ENCODE peak calls at places on chromosomes 5 and 9, in nine cellular contexts. N is A549, G is sigmoid colon, P is stomach, D is tibial nerve, Q is H1, T is transverse colon, O is SK-N-SH, K is HepG2. C is an unnamed sample.

GRCh38 chr5:1909346-1909985 is 26.7 kb upstream of the IRX4 start:
- DNase-seq in N (no peak), G (peak), P (no peak), D (no peak), Q (no peak), T (peak), O (no peak), K (no peak), C (no peak)

GRCh38 chr5:55223219-55223987 is 3.7 kb downstream of the MCIDAS start:
- DNase-seq in N (no peak), G (no peak), P (no peak), D (no peak), Q (peak), T (no peak), O (peak), K (no peak), C (no peak)

GRCh38 chr5:95080456-95080855 is 204.4 kb downstream of the MCTP1 start:
- DNase-seq in N (no peak), G (no peak), P (no peak), D (no peak), Q (no peak), T (no peak), O (no peak), K (no peak), C (no peak)

GRCh38 chr5:65482280-65482726 is 583 bp upstream of the ADAMTS6 start:
- DNase-seq in N (no peak), G (no peak), P (no peak), D (no peak), Q (no peak), T (no peak), O (peak), K (no peak), C (no peak)

GRCh38 chr9:138115506-138115905 is 237.9 kb downstream of the CACNA1B start:
- DNase-seq in N (no peak), G (no peak), P (peak), D (no peak), Q (no peak), T (no peak), O (peak), K (no peak), C (no peak)

GRCh38 chr5:57276353-57276752 is 102.5 kb downstream of the GPBP1 start:
- DNase-seq in N (no peak), G (no peak), P (no peak), D (no peak), Q (no peak), T (no peak), O (no peak), K (no peak), C (no peak)

GRCh38 chr9:91837982-91838731 is 111.9 kb downstream of the ROR2 start:
- DNase-seq in N (peak), G (peak), P (peak), D (no peak), Q (no peak), T (peak), O (no peak), K (no peak), C (peak)

GRCh38 chr9:38690574-38690973 is 29.4 kb downstream of the FAM240B start:
- DNase-seq in N (no peak), G (no peak), P (no peak), D (no peak), Q (no peak), T (no peak), O (no peak), K (no peak), C (no peak)

GRCh38 chr5:169146158-169146557 is 154.8 kb downstream of the SLIT3 start:
- DNase-seq in N (no peak), G (no peak), P (no peak), D (no peak), Q (no peak), T (no peak), O (no peak), K (no peak), C (no peak)

GRCh38 chr9:121604242-121604641 is 47.2 kb upstream of the DAB2IP start:
- DNase-seq in N (no peak), G (peak), P (peak), D (no peak), Q (no peak), T (no peak), O (peak), K (peak), C (no peak)

GRCh38 chr9:117178596-117179111 is 236.2 kb downstream of the ASTN2 start:
- DNase-seq in N (no peak), G (no peak), P (no peak), D (no peak), Q (no peak), T (no peak), O (peak), K (no peak), C (no peak)

GRCh38 chr9:91001146-91001611 is 199.6 kb downstream of the SYK start:
- DNase-seq in N (peak), G (no peak), P (peak), D (no peak), Q (no peak), T (no peak), O (peak), K (no peak), C (no peak)

GRCh38 chr5:12095808-12096281 is 191.6 kb upstream of the CTNND2 start:
- DNase-seq in N (no peak), G (no peak), P (no peak), D (no peak), Q (no peak), T (no peak), O (no peak), K (no peak), C (no peak)

GRCh38 chr5:43711496-43711895 is 108.5 kb downstream of the NNT start:
- DNase-seq in N (no peak), G (no peak), P (no peak), D (no peak), Q (no peak), T (no peak), O (no peak), K (peak), C (no peak)

GRCh38 chr9:106864533-106865143 is 1.7 kb downstream of the ZNF462 start:
- DNase-seq in N (peak), G (peak), P (no peak), D (peak), Q (no peak), T (no peak), O (peak), K (no peak), C (no peak)

GRCh38 chr5:113806823-113807222 is 293.3 kb downstream of the YTHDC2 start:
- DNase-seq in N (no peak), G (no peak), P (no peak), D (peak), Q (no peak), T (no peak), O (no peak), K (no peak), C (peak)

GRCh38 chr5:154972476-154973080 is 31.7 kb downstream of the MRPL22 start:
- DNase-seq in N (peak), G (no peak), P (no peak), D (peak), Q (peak), T (no peak), O (peak), K (peak), C (peak)

GRCh38 chr5:160036884-160037283 is 27.9 kb downstream of the TTC1 start:
- DNase-seq in N (no peak), G (no peak), P (no peak), D (no peak), Q (no peak), T (no peak), O (no peak), K (no peak), C (no peak)

GRCh38 chr9:23571414-23572104 is 254.5 kb downstream of the ELAVL2 start:
- DNase-seq in N (no peak), G (no peak), P (no peak), D (no peak), Q (no peak), T (no peak), O (no peak), K (no peak), C (no peak)

GRCh38 chr5:107670028-107670926 is 460 bp downstream of the EFNA5 start:
- DNase-seq in N (peak), G (peak), P (peak), D (no peak), Q (peak), T (peak), O (peak), K (no peak), C (peak)

GRCh38 chr5:892390-893136 is at the start of the genes BRD9 and TRIP13:
- DNase-seq in N (peak), G (peak), P (peak), D (peak), Q (peak), T (peak), O (peak), K (peak), C (peak)

GRCh38 chr5:889075-889710 is 3.4 kb downstream of the BRD9 start:
- DNase-seq in N (no peak), G (peak), P (no peak), D (no peak), Q (no peak), T (no peak), O (no peak), K (no peak), C (no peak)

GRCh38 chr5:893137-893506 is 438 bp downstream of the TRIP13 start:
- DNase-seq in N (no peak), G (peak), P (no peak), D (no peak), Q (no peak), T (no peak), O (peak), K (no peak), C (no peak)

GRCh38 chr5:891837-892389 is 688 bp downstream of the BRD9 start:
- DNase-seq in N (peak), G (no peak), P (no peak), D (no peak), Q (no peak), T (peak), O (no peak), K (no peak), C (no peak)

GRCh38 chr5:891117-891836 is 1.3 kb downstream of the BRD9 start:
- DNase-seq in N (peak), G (peak), P (no peak), D (no peak), Q (no peak), T (peak), O (peak), K (peak), C (no peak)
- TF ChIP-seq EP300 in N (no peak), G (no peak), P (no peak), D (no peak), Q (no peak), T (no peak), O (no peak), K (no peak), C (no peak)

GRCh38 chr9:70362952-70363351 is 51.5 kb downstream of the KLF9 start:
- DNase-seq in N (no peak), G (no peak), P (no peak), D (no peak), Q (no peak), T (no peak), O (no peak), K (no peak), C (no peak)

GRCh38 chr9:70363760-70364159 is 50.7 kb downstream of the KLF9 start:
- DNase-seq in N (no peak), G (no peak), P (no peak), D (no peak), Q (no peak), T (no peak), O (no peak), K (no peak), C (no peak)

DNA sequence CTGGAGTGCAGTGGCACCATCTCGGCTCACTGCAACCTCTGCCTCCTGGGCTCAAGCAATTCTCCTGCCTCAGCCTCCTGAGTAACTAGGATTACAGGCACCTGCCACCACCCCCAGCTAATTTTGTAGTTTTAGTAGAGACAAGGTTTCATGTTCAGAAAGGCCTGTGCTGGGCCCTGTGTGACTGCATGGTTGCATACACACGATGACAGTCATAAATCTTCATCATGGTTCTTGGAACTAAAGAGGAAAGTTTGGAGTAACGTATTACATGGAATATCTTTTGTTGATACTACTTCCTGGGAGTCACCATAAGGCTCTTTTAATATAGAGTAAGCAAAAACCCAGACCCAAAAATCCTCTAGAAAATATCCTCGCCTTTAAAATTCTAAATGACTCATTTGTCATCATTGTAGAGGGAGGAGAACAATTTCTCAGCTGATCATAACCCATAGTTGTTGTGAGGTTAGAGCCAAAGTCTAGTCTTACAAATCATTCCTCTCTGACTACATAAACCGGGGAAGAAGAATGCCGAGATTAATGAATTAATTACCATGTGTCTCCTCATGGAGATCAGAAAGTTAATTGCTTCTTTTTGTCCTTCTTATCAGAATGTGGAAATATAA is 47.0 kb downstream of the KLF9 start:
- DNase-seq in N (no peak), G (no peak), P (no peak), D (no peak), Q (no peak), T (no peak), O (no peak), K (no peak), C (no peak)
- TF ChIP-seq EP300 in N (no peak), G (no peak), P (no peak), D (no peak), Q (no peak), T (no peak), O (no peak), K (no peak), C (no peak)

GRCh38 chr5:122392844-122393243 is 80.8 kb downstream of the SNCAIP start:
- DNase-seq in N (no peak), G (no peak), P (no peak), D (no peak), Q (no peak), T (no peak), O (no peak), K (no peak), C (no peak)
- TF ChIP-seq EP300 in N (no peak), G (no peak), P (no peak), D (no peak), Q (no peak), T (no peak), O (no peak), K (no peak), C (no peak)

DNA sequence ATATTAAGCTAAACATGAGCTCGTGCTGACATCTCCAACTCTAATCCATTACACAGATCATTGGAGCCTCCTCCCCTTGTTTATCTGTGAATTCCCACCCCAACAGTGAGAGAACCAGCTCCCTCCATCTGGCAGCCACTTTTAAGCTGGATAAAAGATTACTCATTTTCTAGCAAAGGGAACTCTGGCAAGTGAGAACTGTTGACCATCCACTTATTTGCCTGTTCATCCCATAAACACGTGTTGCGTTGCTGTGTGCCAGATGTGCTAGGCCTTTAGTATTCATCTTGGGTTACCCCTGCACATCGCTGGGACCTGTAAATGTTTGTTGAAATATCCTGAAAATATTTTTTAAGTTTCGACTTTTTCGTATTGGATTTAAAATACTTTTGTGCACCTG is 2.4 kb upstream of the TOR1A start:
- DNase-seq in N (no peak), G (no peak), P (no peak), D (no peak), Q (no peak), T (no peak), O (no peak), K (no peak), C (no peak)
- TF ChIP-seq EP300 in N (no peak), G (no peak), P (no peak), D (no peak), Q (no peak), T (no peak), O (no peak), K (no peak), C (no peak)

GRCh38 chr5:174325961-174326360 is 280.5 kb downstream of the NSG2 start:
- DNase-seq in N (no peak), G (no peak), P (no peak), D (no peak), Q (no peak), T (no peak), O (no peak), K (no peak), C (no peak)

GRCh38 chr5:174324680-174325079 is 279.2 kb downstream of the NSG2 start:
- DNase-seq in N (no peak), G (no peak), P (no peak), D (no peak), Q (no peak), T (no peak), O (no peak), K (no peak), C (no peak)

GRCh38 chr5:174326372-174326771 is 280.9 kb downstream of the NSG2 start:
- DNase-seq in N (no peak), G (no peak), P (no peak), D (no peak), Q (no peak), T (no peak), O (peak), K (no peak), C (no peak)

GRCh38 chr5:174325441-174325840 is 279.9 kb downstream of the NSG2 start:
- DNase-seq in N (no peak), G (no peak), P (no peak), D (no peak), Q (no peak), T (no peak), O (no peak), K (no peak), C (no peak)

GRCh38 chr5:174323878-174324281 is 278.4 kb downstream of the NSG2 start:
- DNase-seq in N (peak), G (no peak), P (no peak), D (no peak), Q (peak), T (no peak), O (peak), K (peak), C (no peak)
- TF ChIP-seq EP300 in N (no peak), G (no peak), P (no peak), D (no peak), Q (no peak), T (no peak), O (no peak), K (no peak), C (no peak)

GRCh38 chr9:12464368-12464767 is 228.8 kb upstream of the TYRP1 start:
- DNase-seq in N (no peak), G (no peak), P (no peak), D (no peak), Q (no peak), T (no peak), O (no peak), K (no peak), C (no peak)
- TF ChIP-seq EP300 in N (no peak), G (no peak), P (no peak), D (no peak), Q (no peak), T (no peak), O (no peak), K (no peak), C (no peak)

C was measured in ovary.